ENCODE peak calls at places on chromosomes 5 and 9, in eight cellular contexts. N, S, U, O, Z, E, G and Y are unnamed samples.

GRCh38 chr9:14158911-14159310 is 155.0 kb downstream of the NFIB start:
- DNase-seq in O (no peak), E (no peak), U (no peak), N (no peak), S (no peak), G (no peak), Z (no peak), Y (peak; percentile 53)

GRCh38 chr9:89427621-89428221 is 70.2 kb downstream of the SEMA4D start:
- DNase-seq in N (no peak), G (no peak), Z (no peak), O (no peak), E (no peak), S (no peak), U (no peak), Y (no peak)

GRCh38 chr9:121992571-121993212 is 100.4 kb downstream of the TTLL11 start:
- DNase-seq in S (no peak), U (peak; percentile 59), G (peak; percentile 75), N (peak; percentile 49), Z (peak; percentile 53), O (peak; percentile 69), E (peak; percentile 69), Y (peak; percentile 24)

GRCh38 chr9:101047848-101048402 is 19.4 kb downstream of the PLPPR1 start:
- DNase-seq in G (no peak), O (no peak), N (no peak), Z (no peak), U (no peak), S (no peak), E (no peak), Y (no peak)

GRCh38 chr9:97237311-97237786 is 70.1 kb upstream of the CCDC180 start:
- DNase-seq in Z (no peak), O (no peak), G (peak; percentile 70), N (no peak), S (no peak), U (no peak), E (no peak), Y (no peak)

GRCh38 chr9:97928968-97929604 is 6.8 kb upstream of the TRMO start:
- DNase-seq in N (no peak), O (no peak), G (no peak), Z (no peak), S (no peak), U (no peak), E (no peak), Y (no peak)

GRCh38 chr9:124505901-124506346 is 1.3 kb downstream of the NR5A1 start:
- DNase-seq in O (no peak), U (no peak), Z (no peak), S (no peak), G (no peak), N (no peak), E (no peak), Y (no peak)

GRCh38 chr9:135712571-135713295 is 10.7 kb downstream of the KCNT1 start:
- DNase-seq in E (no peak), S (no peak), U (no peak), Z (no peak), N (no peak), G (no peak), O (no peak), Y (no peak)

GRCh38 chr5:36730537-36731216 is 124.3 kb downstream of the SLC1A3 start:
- DNase-seq in S (no peak), O (no peak), E (no peak), Z (no peak), N (no peak), U (no peak), G (no peak), Y (no peak)

GRCh38 chr5:36739751-36740221 is 133.4 kb downstream of the SLC1A3 start:
- DNase-seq in S (peak; percentile 75), O (peak; percentile 73), U (no peak), N (peak; percentile 55), Z (peak; percentile 72), E (peak; percentile 44), G (peak; percentile 95), Y (no peak)

GRCh38 chr5:36728697-36729543 is 122.5 kb downstream of the SLC1A3 start:
- DNase-seq in U (no peak), O (no peak), E (no peak), N (no peak), Z (no peak), S (no peak), G (no peak), Y (no peak)

GRCh38 chr5:36733183-36733582 is 126.8 kb downstream of the SLC1A3 start:
- DNase-seq in E (no peak), O (no peak), S (no peak), U (no peak), Z (no peak), G (peak; percentile 60), N (no peak), Y (no peak)

GRCh38 chr5:36734422-36734821 is 128.0 kb downstream of the SLC1A3 start:
- DNase-seq in Z (no peak), E (no peak), N (no peak), G (no peak), O (no peak), U (no peak), S (no peak), Y (no peak)
- H3K27ac ChIP-seq in Z (no peak overlapping the region), E (no peak overlapping the region), N (no peak overlapping the region), G (no peak overlapping the region), O (no peak overlapping the region), U (no peak overlapping the region), S (no peak overlapping the region), Y (no peak overlapping the region)

GRCh38 chr5:149681252-149681651 is 48.9 kb upstream of the PPARGC1B start:
- DNase-seq in U (no peak), N (no peak), Z (no peak), G (no peak), E (no peak), S (no peak), O (no peak), Y (no peak)

GRCh38 chr5:149679876-149680809 is 50.0 kb upstream of the PPARGC1B start:
- DNase-seq in Z (no peak), G (no peak), S (no peak), N (peak; percentile 57), E (no peak), U (no peak), O (no peak), Y (no peak)

GRCh38 chr5:149682532-149683076 is 47.5 kb upstream of the PPARGC1B start:
- DNase-seq in N (no peak), G (no peak), S (no peak), E (no peak), U (no peak), Z (no peak), O (no peak), Y (no peak)

GRCh38 chr5:149681922-149682321 is 48.2 kb upstream of the PPARGC1B start:
- DNase-seq in G (no peak), N (no peak), U (no peak), E (no peak), O (no peak), Z (no peak), S (no peak), Y (no peak)

DNA sequence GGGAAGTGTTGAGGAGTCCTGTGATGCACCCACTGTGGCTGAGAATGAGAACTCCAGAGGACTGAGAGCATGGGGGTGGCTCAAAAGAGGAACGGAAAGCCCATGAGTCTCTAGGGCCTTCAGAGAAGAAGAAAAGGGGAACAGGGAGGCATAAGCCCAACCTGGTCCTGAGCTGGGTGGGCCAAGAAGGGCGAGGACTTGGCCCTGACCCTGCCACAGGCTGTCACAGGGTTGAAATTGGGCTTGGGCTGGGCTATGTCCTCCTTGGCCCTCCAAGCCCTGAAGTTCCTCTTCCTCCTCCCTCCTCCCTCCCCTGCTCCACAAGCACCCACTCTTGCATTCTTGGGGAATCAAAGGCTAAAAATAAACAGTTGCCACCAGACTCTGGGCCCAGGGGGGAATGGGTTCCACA is 49.3 kb upstream of the PPARGC1B start:
- DNase-seq in S (peak; percentile 82), E (peak; percentile 20), Z (peak; percentile 35), O (no peak), U (no peak), N (peak; percentile 44), G (no peak), Y (no peak)
- H3K27ac ChIP-seq in S (no peak overlapping the region), E (no peak overlapping the region), Z (no peak overlapping the region), O (no peak overlapping the region), U (no peak overlapping the region), N (peak overlapping the region; percentile 90), G (no peak overlapping the region), Y (no peak overlapping the region)

GRCh38 chr5:168314735-168315411 is 23.4 kb downstream of the WWC1 start:
- DNase-seq in G (peak; percentile 67), Z (peak; percentile 85), N (no peak), S (peak; percentile 87), U (no peak), O (peak; percentile 86), E (peak; percentile 75), Y (peak; percentile 50)

GRCh38 chr5:168317096-168317520 is 25.7 kb downstream of the WWC1 start:
- DNase-seq in U (no peak), S (no peak), E (no peak), N (no peak), O (no peak), G (no peak), Z (no peak), Y (no peak)

GRCh38 chr5:168317521-168318147 is 26.2 kb downstream of the WWC1 start:
- DNase-seq in U (no peak), N (no peak), E (no peak), S (no peak), G (no peak), Z (peak; percentile 48), O (peak; percentile 82), Y (no peak)

GRCh38 chr5:168315416-168315990 is 24.1 kb downstream of the WWC1 start:
- DNase-seq in O (no peak), N (no peak), G (peak; percentile 42), Z (no peak), E (no peak), U (no peak), S (no peak), Y (no peak)

DNA sequence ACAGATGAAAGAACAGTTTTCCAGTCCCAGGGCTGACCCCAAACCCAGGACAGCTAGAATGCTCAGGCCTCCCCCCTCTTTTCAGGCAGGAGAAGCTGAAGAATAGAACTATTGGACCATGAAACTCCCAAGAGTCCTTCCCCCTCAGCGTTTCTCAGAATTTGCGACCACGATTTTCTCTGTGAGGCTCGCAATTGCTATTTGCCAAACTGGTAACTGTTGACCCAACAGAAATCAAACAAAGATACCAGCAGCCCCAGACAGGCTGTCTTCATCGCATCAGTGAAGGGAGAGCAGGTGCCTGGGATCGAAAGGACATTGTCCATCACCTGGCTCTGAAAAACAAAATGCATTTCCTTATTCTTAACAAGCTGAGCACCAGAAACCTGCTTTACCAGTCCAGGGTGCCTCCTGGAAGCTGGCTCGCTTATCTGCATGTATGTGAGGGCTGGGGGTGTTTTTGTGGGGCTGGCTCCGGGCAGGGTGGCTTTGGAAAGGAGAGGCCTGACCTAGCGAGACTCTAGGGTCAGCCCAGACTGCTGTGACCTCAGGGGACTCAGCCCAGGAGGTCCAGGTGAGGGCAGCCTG is 24.6 kb downstream of the WWC1 start:
- DNase-seq in G (no peak), E (peak; percentile 71), Z (peak; percentile 58), O (no peak), U (no peak), N (no peak), S (peak; percentile 71), Y (no peak)
- H3K27ac ChIP-seq in G (peak overlapping the region; percentile 59), E (peak overlapping the region; percentile 89), Z (peak overlapping the region; percentile 85), O (peak overlapping the region; percentile 63), U (no peak overlapping the region), N (no peak overlapping the region), S (peak overlapping the region; percentile 75), Y (peak overlapping the region; percentile 62)

GRCh38 chr5:87300176-87300575 is 32.5 kb downstream of the RASA1 start:
- DNase-seq in U (no peak), S (no peak), Z (no peak), G (no peak), O (no peak), N (no peak), E (no peak), Y (no peak)

GRCh38 chr5:87298687-87299362 is 31.1 kb downstream of the RASA1 start:
- DNase-seq in U (no peak), O (no peak), S (no peak), E (no peak), G (no peak), Z (no peak), N (no peak), Y (no peak)

GRCh38 chr5:87300744-87301143 is 33.1 kb downstream of the RASA1 start:
- DNase-seq in G (no peak), E (no peak), O (peak; percentile 81), S (no peak), U (no peak), N (no peak), Z (no peak), Y (peak; percentile 80)

GRCh38 chr5:87303324-87303723 is 35.6 kb downstream of the RASA1 start:
- DNase-seq in Z (no peak), O (no peak), S (no peak), G (no peak), N (no peak), E (no peak), U (no peak), Y (no peak)

DNA sequence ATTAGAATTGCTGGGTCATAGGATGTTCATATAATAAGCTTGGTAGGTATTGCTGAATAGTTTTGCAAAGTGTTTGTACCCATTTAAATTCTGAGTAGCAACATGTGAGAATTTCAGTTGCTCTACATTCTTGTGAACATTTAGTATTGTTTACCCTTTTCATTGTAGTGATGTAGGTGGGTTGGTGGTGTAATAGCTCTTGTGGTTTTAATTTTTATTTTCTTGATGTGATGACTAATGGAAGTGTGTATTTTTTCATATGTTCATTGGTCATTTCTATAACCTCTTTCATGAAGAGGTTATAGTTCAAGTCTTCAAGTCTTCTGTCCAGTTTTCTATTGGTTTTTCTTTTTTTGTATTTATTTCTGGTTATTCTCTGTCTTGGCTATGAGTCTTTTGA is 34.4 kb downstream of the RASA1 start:
- DNase-seq in U (no peak), S (no peak), O (no peak), N (no peak), E (no peak), Z (no peak), G (no peak), Y (peak; percentile 16)
- H3K27ac ChIP-seq in U (no peak overlapping the region), S (no peak overlapping the region), O (no peak overlapping the region), N (no peak overlapping the region), E (no peak overlapping the region), Z (no peak overlapping the region), G (no peak overlapping the region), Y (peak overlapping the region; percentile 55)